ENCODE peak calls at places on chromosomes 5 and 9, in five cellular contexts. S is ureter, Z is NCI-H187, Q is activated T-cell treated with anti-CD3 and anti-CD28 coated beads for 1 hour, Y is Peyer's patch. J is an unnamed sample.

GRCh38 chr5:124952079-124952478 is 205.6 kb upstream of the ZNF608 start:
- DNase-seq in S (no peak), Z (no peak), Q (no peak), Y (no peak), J (no peak)

GRCh38 chr5:75054110-75054930 is 2.0 kb upstream of the GCNT4 start:
- DNase-seq in S (peak), Z (no peak), Q (no peak), Y (no peak), J (peak)

GRCh38 chr5:126857472-126858410 is 80.8 kb downstream of the LMNB1 start:
- DNase-seq in S (no peak), Z (no peak), Q (no peak), Y (no peak), J (no peak)

GRCh38 chr9:137875846-137876245 is 1.7 kb upstream of the CACNA1B start:
- DNase-seq in S (no peak), Z (no peak), Q (no peak), Y (no peak), J (no peak)

GRCh38 chr5:14449052-14449661 is 132.4 kb upstream of the OTULINL start:
- DNase-seq in S (no peak), Z (no peak), Q (no peak), Y (no peak), J (no peak)

GRCh38 chr9:109317311-109317978 is 3.4 kb downstream of the EPB41L4B start:
- DNase-seq in S (no peak), Z (no peak), Q (no peak), Y (no peak), J (no peak)

GRCh38 chr9:71254592-71255277 is 133.3 kb upstream of the TRPM3 start:
- DNase-seq in S (no peak), Z (no peak), Q (no peak), Y (no peak), J (no peak)

GRCh38 chr9:95349109-95350038 is 31.9 kb upstream of the FANCC start:
- DNase-seq in S (no peak), Z (no peak), Q (no peak), Y (no peak), J (no peak)

GRCh38 chr9:106878943-106879916 is 16.3 kb downstream of the ZNF462 start:
- DNase-seq in S (peak), Z (no peak), Q (no peak), Y (no peak), J (peak)

GRCh38 chr9:129278391-129279237 is 100.6 kb upstream of the IER5L start:
- DNase-seq in S (peak), Z (peak), Q (no peak), Y (peak), J (no peak)

GRCh38 chr5:64292611-64293215 is 127.1 kb downstream of the RNF180 start:
- DNase-seq in S (no peak), Z (no peak), Q (no peak), Y (peak), J (no peak)

GRCh38 chr5:121691478-121691877 is 160.2 kb upstream of the FTMT start:
- DNase-seq in S (no peak), Z (no peak), Q (no peak), Y (no peak), J (peak)

GRCh38 chr9:93671030-93671358 is 94.6 kb downstream of the PHF2 start:
- DNase-seq in S (no peak), Z (no peak), Q (no peak), Y (peak), J (no peak)

GRCh38 chr9:132036521-132036920 is 43.1 kb downstream of the MED27 start:
- DNase-seq in S (no peak), Z (no peak), Q (no peak), Y (no peak), J (no peak)

GRCh38 chr5:926416-927171 is 33.9 kb downstream of the TRIP13 start:
- DNase-seq in S (peak), Z (no peak), Q (peak), Y (no peak), J (no peak)

GRCh38 chr9:91795500-91796241 is 154.4 kb downstream of the ROR2 start:
- DNase-seq in S (no peak), Z (peak), Q (no peak), Y (no peak), J (no peak)

GRCh38 chr5:53893626-53894025 is 333.2 kb downstream of the NDUFS4 start:
- DNase-seq in S (no peak), Z (no peak), Q (no peak), Y (no peak), J (no peak)

GRCh38 chr5:32311404-32312193 is 1.1 kb downstream of the MTMR12 start:
- DNase-seq in S (no peak), Z (no peak), Q (no peak), Y (no peak), J (no peak)

GRCh38 chr9:77926314-77926959 is 105.2 kb downstream of the GNAQ start:
- DNase-seq in S (no peak), Z (no peak), Q (no peak), Y (no peak), J (no peak)

GRCh38 chr9:112764344-112764743 is 13.8 kb downstream of the SNX30 start:
- DNase-seq in S (no peak), Z (no peak), Q (no peak), Y (no peak), J (no peak)

GRCh38 chr9:121720992-121721350 is 69.5 kb downstream of the DAB2IP start:
- DNase-seq in S (no peak), Z (no peak), Q (no peak), Y (no peak), J (no peak)

GRCh38 chr9:4402501-4402900 is 87.8 kb upstream of the SLC1A1 start:
- DNase-seq in S (no peak), Z (no peak), Q (no peak), Y (no peak), J (no peak)

GRCh38 chr9:95788011-95788410 is 87.5 kb upstream of the ERCC6L2 start:
- DNase-seq in S (no peak), Z (no peak), Q (no peak), Y (no peak), J (no peak)

GRCh38 chr5:180156141-180156540 is 52.9 kb downstream of the RASGEF1C start:
- DNase-seq in S (no peak), Z (no peak), Q (no peak), Y (no peak), J (peak)

GRCh38 chr5:133123297-133123696 is 71.5 kb downstream of the HSPA4 start:
- DNase-seq in S (no peak), Z (no peak), Q (no peak), Y (no peak), J (no peak)

GRCh38 chr5:81924467-81924866 is 47.4 kb upstream of the ATG10 start:
- DNase-seq in S (no peak), Z (no peak), Q (no peak), Y (no peak), J (no peak)

GRCh38 chr5:83434929-83435328 is 36.6 kb upstream of the VCAN start:
- DNase-seq in S (no peak), Z (no peak), Q (no peak), Y (no peak), J (no peak)

GRCh38 chr5:138032572-138033274 is at the start of gene FAM13B:
- DNase-seq in S (peak), Z (peak), Q (peak), Y (peak), J (peak)

GRCh38 chr9:114908104-114908621 is 22.2 kb downstream of the TNFSF8 start:
- DNase-seq in S (peak), Z (peak), Q (no peak), Y (no peak), J (no peak)

GRCh38 chr5:109682383-109682782 is 7.3 kb upstream of the MAN2A1 start:
- DNase-seq in S (no peak), Z (no peak), Q (no peak), Y (no peak), J (no peak)

GRCh38 chr5:101915559-101915958 is 380.5 kb downstream of the SLCO4C1 start:
- DNase-seq in S (no peak), Z (no peak), Q (no peak), Y (no peak), J (no peak)

GRCh38 chr9:69171517-69171916 is 2.6 kb upstream of the TJP2 start:
- DNase-seq in S (no peak), Z (no peak), Q (no peak), Y (no peak), J (no peak)

GRCh38 chr9:6007770-6008168 is 7.7 kb downstream of the RANBP6 start:
- DNase-seq in S (peak), Z (peak), Q (peak), Y (peak), J (peak)

GRCh38 chr5:41747291-41747690 is 122.9 kb downstream of the OXCT1 start:
- DNase-seq in S (no peak), Z (no peak), Q (no peak), Y (no peak), J (no peak)

GRCh38 chr5:111954516-111955337 is 197.7 kb upstream of the NREP start:
- DNase-seq in S (no peak), Z (no peak), Q (no peak), Y (no peak), J (no peak)

GRCh38 chr9:37593877-37594448 is 1.6 kb upstream of the TOMM5 start:
- DNase-seq in S (no peak), Z (no peak), Q (no peak), Y (no peak), J (no peak)

GRCh38 chr5:10157085-10157669 is 92.5 kb downstream of the ATPSCKMT start:
- DNase-seq in S (no peak), Z (no peak), Q (no peak), Y (no peak), J (no peak)

GRCh38 chr5:105754056-105754455 is 1916.7 kb downstream of the EFNA5 start:
- DNase-seq in S (no peak), Z (no peak), Q (no peak), Y (no peak), J (no peak)

GRCh38 chr5:149828161-149829011 is 98.3 kb downstream of the PPARGC1B start:
- DNase-seq in S (peak), Z (peak), Q (peak), Y (peak), J (peak)

J was measured in lung.